ENCODE peak calls at places on chromosomes 4 and X, in seven cellular contexts. T is progenitor cell of endocrine pancreas, C is right lobe of liver, Q is B cell, A is foreskin fibroblast, Y is nephron progenitor cell, F is fibroblast of pulmonary artery. U is an unnamed sample.

GRCh38 chr4:99783940-99784339 is 32.7 kb upstream of the DAPP1 start:
- DNase-seq in T (no peak), C (no peak), Q (no peak), A (no peak), Y (no peak), F (no peak), U (no peak)

GRCh38 chrX:54415534-54416350 is 24.5 kb upstream of the TSR2 start:
- DNase-seq in T (no peak), C (no peak), Q (no peak), A (no peak), Y (peak; percentile 11), F (no peak), U (no peak)

GRCh38 chrX:83934220-83934619 is 73.3 kb downstream of the CYLC1 start:
- DNase-seq in T (no peak), C (no peak), Q (no peak), A (no peak), Y (no peak), F (no peak), U (no peak)

GRCh38 chrX:10617964-10618342 is 2.4 kb downstream of the MID1 start:
- DNase-seq in T (no peak), C (no peak), Q (no peak), A (peak; percentile 62), Y (peak; percentile 18), F (no peak), U (no peak)

GRCh38 chrX:38638952-38639529 is 77.7 kb downstream of the TSPAN7 start:
- DNase-seq in T (no peak), C (no peak), Q (no peak), A (no peak), Y (no peak), F (no peak), U (no peak)

GRCh38 chr4:53786632-53787031 is 195.3 kb upstream of the LNX1 start:
- DNase-seq in T (no peak), C (no peak), Q (no peak), A (peak; percentile 80), Y (no peak), F (peak; percentile 76), U (peak; percentile 36)

GRCh38 chrX:11886745-11887144 is 128.7 kb downstream of the MSL3 start:
- DNase-seq in T (no peak), C (no peak), Q (no peak), A (peak; percentile 68), Y (no peak), F (peak; percentile 69), U (no peak)

GRCh38 chr4:150588341-150588740 is 6.4 kb downstream of the MAB21L2 start:
- DNase-seq in T (no peak), C (no peak), Q (no peak), A (no peak), Y (no peak), F (no peak), U (no peak)

GRCh38 chrX:103017542-103017941 is 46.4 kb downstream of the BEX1 start:
- DNase-seq in T (no peak), C (no peak), Q (no peak), A (no peak), Y (no peak), F (no peak), U (no peak)

GRCh38 chrX:135973025-135973547 is 702 bp downstream of the MMGT1 start:
- DNase-seq in T (no peak), C (no peak), Q (no peak), A (no peak), Y (no peak), F (peak; percentile 36), U (no peak)

GRCh38 chr4:119046263-119046662 is 89.4 kb upstream of the MYOZ2 start:
- DNase-seq in T (no peak), C (no peak), Q (no peak), A (no peak), Y (no peak), F (no peak), U (no peak)

GRCh38 chrX:24229967-24230366 is 80.4 kb downstream of the ZFX start:
- DNase-seq in T (no peak), C (no peak), Q (no peak), A (no peak), Y (no peak), F (peak; percentile 14), U (no peak)

GRCh38 chr4:26297219-26297618 is 23.6 kb upstream of the RBPJ start:
- DNase-seq in T (no peak), C (no peak), Q (no peak), A (no peak), Y (no peak), F (no peak), U (no peak)

GRCh38 chr4:121472937-121473721 is 92.3 kb upstream of the QRFPR start:
- DNase-seq in T (no peak), C (no peak), Q (no peak), A (no peak), Y (no peak), F (no peak), U (no peak)

GRCh38 chr4:165873298-165874071 is 448 bp downstream of the TLL1 start:
- DNase-seq in T (peak; percentile 37), C (peak; percentile 46), Q (no peak), A (peak; percentile 23), Y (peak; percentile 69), F (peak; percentile 41), U (no peak)

GRCh38 chr4:2365054-2365912 is 53.2 kb downstream of the ZFYVE28 start:
- DNase-seq in T (no peak), C (no peak), Q (no peak), A (no peak), Y (no peak), F (no peak), U (no peak)

GRCh38 chr4:92198711-92199110 is 105.1 kb upstream of the GRID2 start:
- DNase-seq in T (no peak), C (no peak), Q (no peak), A (peak; percentile 3), Y (no peak), F (peak; percentile 60), U (no peak)

GRCh38 chrX:97021680-97022079 is 138.0 kb downstream of the RPA4 start:
- DNase-seq in T (no peak), C (no peak), Q (no peak), A (no peak), Y (no peak), F (peak; percentile 65), U (no peak)
- TF ChIP-seq CTCF in T (no peak), C (no peak), Q (no peak), A (no peak), Y (no peak), F (no peak), U (no peak)

GRCh38 chr4:41715155-41715554 is 33.4 kb downstream of the PHOX2B start:
- DNase-seq in T (no peak), C (no peak), Q (no peak), A (no peak), Y (no peak), F (no peak), U (no peak)
- TF ChIP-seq CTCF in T (no peak), C (no peak), Q (no peak), A (no peak), Y (no peak), F (no peak), U (no peak)

GRCh38 chrX:43758044-43758443 is 101.9 kb downstream of the MAOA start:
- DNase-seq in T (no peak), C (no peak), Q (no peak), A (no peak), Y (no peak), F (no peak), U (no peak)
- TF ChIP-seq CTCF in T (no peak), C (no peak), Q (no peak), A (no peak), Y (no peak), F (no peak), U (no peak)

GRCh38 chr4:169270810-169271691 is at the start of gene SH3RF1:
- DNase-seq in T (peak; percentile 74), C (peak; percentile 90), Q (peak; percentile 71), A (peak; percentile 92), Y (peak; percentile 89), F (peak; percentile 87), U (no peak)

GRCh38 chr4:169271692-169272007 is 894 bp upstream of the SH3RF1 start:
- DNase-seq in T (no peak), C (peak; percentile 22), Q (no peak), A (no peak), Y (no peak), F (no peak), U (no peak)

GRCh38 chr4:169268951-169269781 is 1.6 kb downstream of the SH3RF1 start:
- DNase-seq in T (no peak), C (no peak), Q (no peak), A (peak; percentile 68), Y (no peak), F (peak; percentile 91), U (no peak)

GRCh38 chr4:169272265-169272886 is 1.6 kb upstream of the SH3RF1 start:
- DNase-seq in T (no peak), C (no peak), Q (peak; percentile 14), A (peak; percentile 70), Y (no peak), F (peak; percentile 59), U (no peak)

DNA sequence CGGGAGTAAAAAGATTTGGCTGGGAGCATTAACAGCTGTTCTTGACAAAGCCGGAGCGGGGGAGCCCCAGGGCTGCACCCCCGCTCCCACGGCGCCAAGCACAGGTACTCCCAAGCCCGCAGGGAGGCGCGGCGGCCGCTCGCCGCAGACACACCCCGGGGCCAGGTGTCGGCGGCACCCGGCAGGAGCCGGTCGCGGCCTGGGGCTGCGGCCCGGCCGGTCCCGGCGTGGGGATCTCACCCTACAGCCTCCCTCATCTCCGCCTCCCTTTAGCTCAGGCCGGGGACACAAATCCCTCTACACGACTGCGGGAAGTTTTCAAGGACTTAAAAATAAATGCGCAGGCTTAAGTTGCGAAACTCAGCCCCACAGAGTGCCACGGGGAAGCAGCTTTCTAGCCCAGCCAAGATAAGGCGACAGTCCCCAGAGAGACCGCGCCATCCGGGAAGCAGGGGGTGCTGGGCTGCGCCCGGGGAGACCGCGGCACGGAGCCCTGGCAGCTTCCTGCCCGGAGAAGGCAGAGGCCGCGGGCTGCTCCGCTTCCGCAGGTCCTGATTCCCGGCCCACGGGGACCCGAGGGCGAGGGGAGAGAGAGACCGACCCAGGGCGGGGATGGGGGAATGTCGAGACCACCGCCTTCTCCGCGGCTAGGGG is 473 bp downstream of the SH3RF1 start:
- DNase-seq in T (peak; percentile 54), C (peak; percentile 74), Q (peak; percentile 67), A (no peak), Y (peak; percentile 52), F (peak; percentile 59), U (no peak)
- TF ChIP-seq CTCF in T (peak; percentile 23), C (peak; percentile 11), Q (no peak), A (peak; percentile 18), Y (no peak), F (no peak), U (no peak)

GRCh38 chr4:13938299-13938698 is 310.8 kb upstream of the BOD1L1 start:
- DNase-seq in T (no peak), C (no peak), Q (no peak), A (no peak), Y (no peak), F (no peak), U (no peak)
- TF ChIP-seq CTCF in T (no peak), C (no peak), Q (no peak), A (no peak), Y (no peak), F (no peak), U (no peak)

U was measured in HFF-Myc.